ENCODE peak calls at places on chromosomes 4 and X, in eight cellular contexts. One of them, this sample, is unnamed.
A peak's percentile ranks its signal among the peaks of the same experiment; 100 is the strongest.

GRCh38 chrX:135185795-135186443 is 14.7 kb upstream of the CT55 start:
- DNase-seq in small intestine: peak; percentile 44
- DNase-seq in midbrain: peak; percentile 24
- DNase-seq in stimulated activated naive B cell treated with anti-CD40 and anti-IgM and Interleukin-4, amounts not matched to agents 10 μg/mL and 1 μg/mL and 100 μg/mL, for 72 hours: peak; percentile 16
- DNase-seq in activated CD4-positive, alpha-beta T cell treated with anti-CD3 and anti-CD28 coated beads, Interleukin-2, amount 10 ng/mL, durations not matched to agents 7 days and 5 days: peak; percentile 13
- DNase-seq in activated CD8-positive, alpha-beta memory T cell treated with anti-CD3 and anti-CD28 coated beads for 48 hours: no peak
- DNase-seq in WERI-Rb-1: peak; percentile 31
- DNase-seq in psoas muscle: no peak
- DNase-seq in this sample: peak; percentile 4

GRCh38 chrX:40573763-40574162 is 7.0 kb upstream of the ATP6AP2 start:
- DNase-seq in midbrain: no peak
- DNase-seq in small intestine: peak; percentile 7
- DNase-seq in activated CD8-positive, alpha-beta memory T cell treated with anti-CD3 and anti-CD28 coated beads for 48 hours: no peak
- DNase-seq in stimulated activated naive B cell treated with anti-CD40 and anti-IgM and Interleukin-4, amounts not matched to agents 10 μg/mL and 1 μg/mL and 100 μg/mL, for 72 hours: no peak
- DNase-seq in psoas muscle: no peak
- DNase-seq in WERI-Rb-1: peak; percentile 44
- DNase-seq in activated CD4-positive, alpha-beta T cell treated with anti-CD3 and anti-CD28 coated beads, Interleukin-2, amount 10 ng/mL, durations not matched to agents 7 days and 5 days: peak; percentile 29
- DNase-seq in this sample: no peak

GRCh38 chr4:25767877-25768475 is 94.8 kb downstream of the SEL1L3 start:
- DNase-seq in stimulated activated naive B cell treated with anti-CD40 and anti-IgM and Interleukin-4, amounts not matched to agents 10 μg/mL and 1 μg/mL and 100 μg/mL, for 72 hours: no peak
- DNase-seq in activated CD4-positive, alpha-beta T cell treated with anti-CD3 and anti-CD28 coated beads, Interleukin-2, amount 10 ng/mL, durations not matched to agents 7 days and 5 days: peak; percentile 44
- DNase-seq in small intestine: peak; percentile 79
- DNase-seq in activated CD8-positive, alpha-beta memory T cell treated with anti-CD3 and anti-CD28 coated beads for 48 hours: no peak
- DNase-seq in psoas muscle: no peak
- DNase-seq in midbrain: peak; percentile 74
- DNase-seq in WERI-Rb-1: peak; percentile 77
- DNase-seq in this sample: no peak

GRCh38 chr4:184282251-184282713 is 64.6 kb upstream of the ENPP6 start:
- DNase-seq in activated CD8-positive, alpha-beta memory T cell treated with anti-CD3 and anti-CD28 coated beads for 48 hours: no peak
- DNase-seq in small intestine: peak; percentile 71
- DNase-seq in activated CD4-positive, alpha-beta T cell treated with anti-CD3 and anti-CD28 coated beads, Interleukin-2, amount 10 ng/mL, durations not matched to agents 7 days and 5 days: peak; percentile 53
- DNase-seq in psoas muscle: no peak
- DNase-seq in WERI-Rb-1: no peak
- DNase-seq in midbrain: peak; percentile 11
- DNase-seq in stimulated activated naive B cell treated with anti-CD40 and anti-IgM and Interleukin-4, amounts not matched to agents 10 μg/mL and 1 μg/mL and 100 μg/mL, for 72 hours: peak; percentile 60
- DNase-seq in this sample: no peak

GRCh38 chr4:52861879-52862604 is at the start of gene RASL11B:
- DNase-seq in activated CD8-positive, alpha-beta memory T cell treated with anti-CD3 and anti-CD28 coated beads for 48 hours: peak; percentile 61
- DNase-seq in psoas muscle: peak; percentile 89
- DNase-seq in small intestine: peak; percentile 74
- DNase-seq in WERI-Rb-1: peak; percentile 68
- DNase-seq in stimulated activated naive B cell treated with anti-CD40 and anti-IgM and Interleukin-4, amounts not matched to agents 10 μg/mL and 1 μg/mL and 100 μg/mL, for 72 hours: peak; percentile 73
- DNase-seq in activated CD4-positive, alpha-beta T cell treated with anti-CD3 and anti-CD28 coated beads, Interleukin-2, amount 10 ng/mL, durations not matched to agents 7 days and 5 days: peak; percentile 82
- DNase-seq in midbrain: peak; percentile 82
- DNase-seq in this sample: no peak

GRCh38 chr4:131348258-131348657 is 1800.8 kb upstream of the PCDH10 start:
- DNase-seq in stimulated activated naive B cell treated with anti-CD40 and anti-IgM and Interleukin-4, amounts not matched to agents 10 μg/mL and 1 μg/mL and 100 μg/mL, for 72 hours: no peak
- DNase-seq in psoas muscle: no peak
- DNase-seq in WERI-Rb-1: no peak
- DNase-seq in midbrain: no peak
- DNase-seq in small intestine: no peak
- DNase-seq in activated CD8-positive, alpha-beta memory T cell treated with anti-CD3 and anti-CD28 coated beads for 48 hours: no peak
- DNase-seq in activated CD4-positive, alpha-beta T cell treated with anti-CD3 and anti-CD28 coated beads, Interleukin-2, amount 10 ng/mL, durations not matched to agents 7 days and 5 days: no peak
- DNase-seq in this sample: no peak

GRCh38 chrX:15960237-15960636 is 105.6 kb upstream of the AP1S2 start:
- DNase-seq in small intestine: no peak
- DNase-seq in activated CD8-positive, alpha-beta memory T cell treated with anti-CD3 and anti-CD28 coated beads for 48 hours: no peak
- DNase-seq in activated CD4-positive, alpha-beta T cell treated with anti-CD3 and anti-CD28 coated beads, Interleukin-2, amount 10 ng/mL, durations not matched to agents 7 days and 5 days: no peak
- DNase-seq in stimulated activated naive B cell treated with anti-CD40 and anti-IgM and Interleukin-4, amounts not matched to agents 10 μg/mL and 1 μg/mL and 100 μg/mL, for 72 hours: no peak
- DNase-seq in WERI-Rb-1: no peak
- DNase-seq in psoas muscle: no peak
- DNase-seq in midbrain: no peak
- DNase-seq in this sample: no peak

GRCh38 chr4:128590034-128590740 is 219.3 kb upstream of the JADE1 start:
- DNase-seq in activated CD8-positive, alpha-beta memory T cell treated with anti-CD3 and anti-CD28 coated beads for 48 hours: no peak
- DNase-seq in midbrain: no peak
- DNase-seq in small intestine: no peak
- DNase-seq in stimulated activated naive B cell treated with anti-CD40 and anti-IgM and Interleukin-4, amounts not matched to agents 10 μg/mL and 1 μg/mL and 100 μg/mL, for 72 hours: no peak
- DNase-seq in activated CD4-positive, alpha-beta T cell treated with anti-CD3 and anti-CD28 coated beads, Interleukin-2, amount 10 ng/mL, durations not matched to agents 7 days and 5 days: no peak
- DNase-seq in psoas muscle: no peak
- DNase-seq in WERI-Rb-1: peak; percentile 25
- DNase-seq in this sample: no peak

GRCh38 chr4:88706574-88706973 is 8.9 kb upstream of the NAP1L5 start:
- DNase-seq in activated CD4-positive, alpha-beta T cell treated with anti-CD3 and anti-CD28 coated beads, Interleukin-2, amount 10 ng/mL, durations not matched to agents 7 days and 5 days: no peak
- DNase-seq in activated CD8-positive, alpha-beta memory T cell treated with anti-CD3 and anti-CD28 coated beads for 48 hours: no peak
- DNase-seq in small intestine: peak; percentile 15
- DNase-seq in psoas muscle: peak; percentile 72
- DNase-seq in stimulated activated naive B cell treated with anti-CD40 and anti-IgM and Interleukin-4, amounts not matched to agents 10 μg/mL and 1 μg/mL and 100 μg/mL, for 72 hours: no peak
- DNase-seq in midbrain: peak; percentile 57
- DNase-seq in WERI-Rb-1: peak; percentile 52
- DNase-seq in this sample: no peak

GRCh38 chrX:102988517-102988916 is 51.4 kb downstream of the RAB40AL start:
- DNase-seq in midbrain: no peak
- DNase-seq in activated CD8-positive, alpha-beta memory T cell treated with anti-CD3 and anti-CD28 coated beads for 48 hours: no peak
- DNase-seq in activated CD4-positive, alpha-beta T cell treated with anti-CD3 and anti-CD28 coated beads, Interleukin-2, amount 10 ng/mL, durations not matched to agents 7 days and 5 days: no peak
- DNase-seq in WERI-Rb-1: no peak
- DNase-seq in psoas muscle: no peak
- DNase-seq in small intestine: no peak
- DNase-seq in stimulated activated naive B cell treated with anti-CD40 and anti-IgM and Interleukin-4, amounts not matched to agents 10 μg/mL and 1 μg/mL and 100 μg/mL, for 72 hours: no peak
- DNase-seq in this sample: no peak

GRCh38 chrX:107000013-107000515 is at the start of gene MORC4:
- DNase-seq in small intestine: peak; percentile 84
- DNase-seq in activated CD8-positive, alpha-beta memory T cell treated with anti-CD3 and anti-CD28 coated beads for 48 hours: no peak
- DNase-seq in midbrain: peak; percentile 64
- DNase-seq in psoas muscle: peak; percentile 85
- DNase-seq in activated CD4-positive, alpha-beta T cell treated with anti-CD3 and anti-CD28 coated beads, Interleukin-2, amount 10 ng/mL, durations not matched to agents 7 days and 5 days: peak; percentile 53
- DNase-seq in stimulated activated naive B cell treated with anti-CD40 and anti-IgM and Interleukin-4, amounts not matched to agents 10 μg/mL and 1 μg/mL and 100 μg/mL, for 72 hours: peak; percentile 50
- DNase-seq in WERI-Rb-1: peak; percentile 88
- DNase-seq in this sample: peak; percentile 12

GRCh38 chrX:55142206-55142918 is 53.5 kb downstream of the PAGE2 start:
- DNase-seq in small intestine: peak; percentile 58
- DNase-seq in midbrain: no peak
- DNase-seq in activated CD8-positive, alpha-beta memory T cell treated with anti-CD3 and anti-CD28 coated beads for 48 hours: no peak
- DNase-seq in WERI-Rb-1: no peak
- DNase-seq in stimulated activated naive B cell treated with anti-CD40 and anti-IgM and Interleukin-4, amounts not matched to agents 10 μg/mL and 1 μg/mL and 100 μg/mL, for 72 hours: no peak
- DNase-seq in activated CD4-positive, alpha-beta T cell treated with anti-CD3 and anti-CD28 coated beads, Interleukin-2, amount 10 ng/mL, durations not matched to agents 7 days and 5 days: no peak
- DNase-seq in psoas muscle: no peak
- DNase-seq in this sample: no peak

GRCh38 chr4:65535128-65535527 is 135.2 kb downstream of the EPHA5 start:
- DNase-seq in midbrain: no peak
- DNase-seq in activated CD4-positive, alpha-beta T cell treated with anti-CD3 and anti-CD28 coated beads, Interleukin-2, amount 10 ng/mL, durations not matched to agents 7 days and 5 days: no peak
- DNase-seq in activated CD8-positive, alpha-beta memory T cell treated with anti-CD3 and anti-CD28 coated beads for 48 hours: no peak
- DNase-seq in psoas muscle: no peak
- DNase-seq in small intestine: no peak
- DNase-seq in WERI-Rb-1: no peak
- DNase-seq in stimulated activated naive B cell treated with anti-CD40 and anti-IgM and Interleukin-4, amounts not matched to agents 10 μg/mL and 1 μg/mL and 100 μg/mL, for 72 hours: no peak
- DNase-seq in this sample: no peak

GRCh38 chrX:110218591-110218990 is 99.3 kb downstream of the AMMECR1 start:
- DNase-seq in activated CD4-positive, alpha-beta T cell treated with anti-CD3 and anti-CD28 coated beads, Interleukin-2, amount 10 ng/mL, durations not matched to agents 7 days and 5 days: no peak
- DNase-seq in stimulated activated naive B cell treated with anti-CD40 and anti-IgM and Interleukin-4, amounts not matched to agents 10 μg/mL and 1 μg/mL and 100 μg/mL, for 72 hours: no peak
- DNase-seq in midbrain: no peak
- DNase-seq in psoas muscle: no peak
- DNase-seq in small intestine: no peak
- DNase-seq in activated CD8-positive, alpha-beta memory T cell treated with anti-CD3 and anti-CD28 coated beads for 48 hours: no peak
- DNase-seq in WERI-Rb-1: no peak
- DNase-seq in this sample: no peak

GRCh38 chrX:42219231-42219630 is 295.9 kb upstream of the CASK start:
- DNase-seq in small intestine: no peak
- DNase-seq in psoas muscle: no peak
- DNase-seq in activated CD8-positive, alpha-beta memory T cell treated with anti-CD3 and anti-CD28 coated beads for 48 hours: no peak
- DNase-seq in activated CD4-positive, alpha-beta T cell treated with anti-CD3 and anti-CD28 coated beads, Interleukin-2, amount 10 ng/mL, durations not matched to agents 7 days and 5 days: no peak
- DNase-seq in WERI-Rb-1: no peak
- DNase-seq in stimulated activated naive B cell treated with anti-CD40 and anti-IgM and Interleukin-4, amounts not matched to agents 10 μg/mL and 1 μg/mL and 100 μg/mL, for 72 hours: no peak
- DNase-seq in midbrain: no peak
- DNase-seq in this sample: no peak

GRCh38 chrX:7996414-7996813 is 69.2 kb upstream of the PNPLA4 start:
- DNase-seq in WERI-Rb-1: peak; percentile 34
- DNase-seq in psoas muscle: no peak
- DNase-seq in midbrain: peak; percentile 20
- DNase-seq in stimulated activated naive B cell treated with anti-CD40 and anti-IgM and Interleukin-4, amounts not matched to agents 10 μg/mL and 1 μg/mL and 100 μg/mL, for 72 hours: no peak
- DNase-seq in activated CD4-positive, alpha-beta T cell treated with anti-CD3 and anti-CD28 coated beads, Interleukin-2, amount 10 ng/mL, durations not matched to agents 7 days and 5 days: peak; percentile 12
- DNase-seq in activated CD8-positive, alpha-beta memory T cell treated with anti-CD3 and anti-CD28 coated beads for 48 hours: no peak
- DNase-seq in small intestine: peak; percentile 31
- DNase-seq in this sample: no peak

GRCh38 chr4:186169333-186169941 is 21.9 kb upstream of the CYP4V2 start:
- DNase-seq in small intestine: no peak
- DNase-seq in WERI-Rb-1: no peak
- DNase-seq in activated CD4-positive, alpha-beta T cell treated with anti-CD3 and anti-CD28 coated beads, Interleukin-2, amount 10 ng/mL, durations not matched to agents 7 days and 5 days: no peak
- DNase-seq in stimulated activated naive B cell treated with anti-CD40 and anti-IgM and Interleukin-4, amounts not matched to agents 10 μg/mL and 1 μg/mL and 100 μg/mL, for 72 hours: no peak
- DNase-seq in midbrain: no peak
- DNase-seq in psoas muscle: no peak
- DNase-seq in activated CD8-positive, alpha-beta memory T cell treated with anti-CD3 and anti-CD28 coated beads for 48 hours: no peak
- DNase-seq in this sample: no peak

GRCh38 chrX:23202316-23202715 is 132.3 kb upstream of the PTCHD1 start:
- DNase-seq in midbrain: no peak
- DNase-seq in WERI-Rb-1: no peak
- DNase-seq in psoas muscle: no peak
- DNase-seq in stimulated activated naive B cell treated with anti-CD40 and anti-IgM and Interleukin-4, amounts not matched to agents 10 μg/mL and 1 μg/mL and 100 μg/mL, for 72 hours: no peak
- DNase-seq in small intestine: no peak
- DNase-seq in activated CD8-positive, alpha-beta memory T cell treated with anti-CD3 and anti-CD28 coated beads for 48 hours: no peak
- DNase-seq in activated CD4-positive, alpha-beta T cell treated with anti-CD3 and anti-CD28 coated beads, Interleukin-2, amount 10 ng/mL, durations not matched to agents 7 days and 5 days: no peak
- DNase-seq in this sample: no peak

GRCh38 chr4:152454398-152455011 is 81.4 kb downstream of the FBXW7 start:
- DNase-seq in activated CD4-positive, alpha-beta T cell treated with anti-CD3 and anti-CD28 coated beads, Interleukin-2, amount 10 ng/mL, durations not matched to agents 7 days and 5 days: no peak
- DNase-seq in activated CD8-positive, alpha-beta memory T cell treated with anti-CD3 and anti-CD28 coated beads for 48 hours: no peak
- DNase-seq in midbrain: peak; percentile 13
- DNase-seq in WERI-Rb-1: no peak
- DNase-seq in stimulated activated naive B cell treated with anti-CD40 and anti-IgM and Interleukin-4, amounts not matched to agents 10 μg/mL and 1 μg/mL and 100 μg/mL, for 72 hours: no peak
- DNase-seq in small intestine: no peak
- DNase-seq in psoas muscle: no peak
- DNase-seq in this sample: no peak

GRCh38 chr4:39085891-39086290 is 23.9 kb downstream of the KLHL5 start:
- DNase-seq in small intestine: no peak
- DNase-seq in WERI-Rb-1: no peak
- DNase-seq in psoas muscle: no peak
- DNase-seq in activated CD8-positive, alpha-beta memory T cell treated with anti-CD3 and anti-CD28 coated beads for 48 hours: no peak
- DNase-seq in stimulated activated naive B cell treated with anti-CD40 and anti-IgM and Interleukin-4, amounts not matched to agents 10 μg/mL and 1 μg/mL and 100 μg/mL, for 72 hours: no peak
- DNase-seq in midbrain: no peak
- DNase-seq in activated CD4-positive, alpha-beta T cell treated with anti-CD3 and anti-CD28 coated beads, Interleukin-2, amount 10 ng/mL, durations not matched to agents 7 days and 5 days: no peak
- DNase-seq in this sample: no peak

GRCh38 chrX:3154386-3154991 is 113.2 kb downstream of the ARSF start:
- DNase-seq in small intestine: no peak
- DNase-seq in WERI-Rb-1: no peak
- DNase-seq in psoas muscle: no peak
- DNase-seq in midbrain: no peak
- DNase-seq in stimulated activated naive B cell treated with anti-CD40 and anti-IgM and Interleukin-4, amounts not matched to agents 10 μg/mL and 1 μg/mL and 100 μg/mL, for 72 hours: no peak
- DNase-seq in activated CD8-positive, alpha-beta memory T cell treated with anti-CD3 and anti-CD28 coated beads for 48 hours: no peak
- DNase-seq in activated CD4-positive, alpha-beta T cell treated with anti-CD3 and anti-CD28 coated beads, Interleukin-2, amount 10 ng/mL, durations not matched to agents 7 days and 5 days: no peak
- DNase-seq in this sample: no peak

GRCh38 chr4:100290585-100290984 is 100.3 kb upstream of the DDIT4L start:
- DNase-seq in small intestine: no peak
- DNase-seq in psoas muscle: no peak
- DNase-seq in activated CD8-positive, alpha-beta memory T cell treated with anti-CD3 and anti-CD28 coated beads for 48 hours: no peak
- DNase-seq in activated CD4-positive, alpha-beta T cell treated with anti-CD3 and anti-CD28 coated beads, Interleukin-2, amount 10 ng/mL, durations not matched to agents 7 days and 5 days: no peak
- DNase-seq in stimulated activated naive B cell treated with anti-CD40 and anti-IgM and Interleukin-4, amounts not matched to agents 10 μg/mL and 1 μg/mL and 100 μg/mL, for 72 hours: no peak
- DNase-seq in WERI-Rb-1: no peak
- DNase-seq in midbrain: no peak
- DNase-seq in this sample: no peak

GRCh38 chr4:140071806-140072205 is 82.2 kb downstream of the MAML3 start:
- DNase-seq in WERI-Rb-1: peak; percentile 25
- DNase-seq in activated CD4-positive, alpha-beta T cell treated with anti-CD3 and anti-CD28 coated beads, Interleukin-2, amount 10 ng/mL, durations not matched to agents 7 days and 5 days: peak; percentile 79
- DNase-seq in midbrain: no peak
- DNase-seq in activated CD8-positive, alpha-beta memory T cell treated with anti-CD3 and anti-CD28 coated beads for 48 hours: no peak
- DNase-seq in psoas muscle: no peak
- DNase-seq in stimulated activated naive B cell treated with anti-CD40 and anti-IgM and Interleukin-4, amounts not matched to agents 10 μg/mL and 1 μg/mL and 100 μg/mL, for 72 hours: peak; percentile 58
- DNase-seq in small intestine: peak; percentile 50
- DNase-seq in this sample: peak; percentile 89

GRCh38 chrX:152313529-152314302 is 137.4 kb downstream of the GABRA3 start:
- DNase-seq in stimulated activated naive B cell treated with anti-CD40 and anti-IgM and Interleukin-4, amounts not matched to agents 10 μg/mL and 1 μg/mL and 100 μg/mL, for 72 hours: no peak
- DNase-seq in psoas muscle: no peak
- DNase-seq in activated CD8-positive, alpha-beta memory T cell treated with anti-CD3 and anti-CD28 coated beads for 48 hours: no peak
- DNase-seq in WERI-Rb-1: no peak
- DNase-seq in midbrain: no peak
- DNase-seq in activated CD4-positive, alpha-beta T cell treated with anti-CD3 and anti-CD28 coated beads, Interleukin-2, amount 10 ng/mL, durations not matched to agents 7 days and 5 days: no peak
- DNase-seq in small intestine: no peak
- DNase-seq in this sample: no peak

GRCh38 chr4:2871466-2871865 is 27.8 kb downstream of the ADD1 start:
- DNase-seq in small intestine: no peak
- DNase-seq in psoas muscle: no peak
- DNase-seq in stimulated activated naive B cell treated with anti-CD40 and anti-IgM and Interleukin-4, amounts not matched to agents 10 μg/mL and 1 μg/mL and 100 μg/mL, for 72 hours: no peak
- DNase-seq in activated CD4-positive, alpha-beta T cell treated with anti-CD3 and anti-CD28 coated beads, Interleukin-2, amount 10 ng/mL, durations not matched to agents 7 days and 5 days: no peak
- DNase-seq in WERI-Rb-1: no peak
- DNase-seq in midbrain: no peak
- DNase-seq in activated CD8-positive, alpha-beta memory T cell treated with anti-CD3 and anti-CD28 coated beads for 48 hours: no peak
- DNase-seq in this sample: no peak

GRCh38 chr4:17283251-17283650 is 228.6 kb downstream of the QDPR start:
- DNase-seq in activated CD4-positive, alpha-beta T cell treated with anti-CD3 and anti-CD28 coated beads, Interleukin-2, amount 10 ng/mL, durations not matched to agents 7 days and 5 days: no peak
- DNase-seq in activated CD8-positive, alpha-beta memory T cell treated with anti-CD3 and anti-CD28 coated beads for 48 hours: no peak
- DNase-seq in WERI-Rb-1: no peak
- DNase-seq in stimulated activated naive B cell treated with anti-CD40 and anti-IgM and Interleukin-4, amounts not matched to agents 10 μg/mL and 1 μg/mL and 100 μg/mL, for 72 hours: no peak
- DNase-seq in small intestine: no peak
- DNase-seq in psoas muscle: no peak
- DNase-seq in midbrain: no peak
- DNase-seq in this sample: no peak

GRCh38 chr4:19736968-19737756 is 514.5 kb upstream of the SLIT2 start:
- DNase-seq in WERI-Rb-1: no peak
- DNase-seq in psoas muscle: no peak
- DNase-seq in stimulated activated naive B cell treated with anti-CD40 and anti-IgM and Interleukin-4, amounts not matched to agents 10 μg/mL and 1 μg/mL and 100 μg/mL, for 72 hours: no peak
- DNase-seq in small intestine: no peak
- DNase-seq in activated CD4-positive, alpha-beta T cell treated with anti-CD3 and anti-CD28 coated beads, Interleukin-2, amount 10 ng/mL, durations not matched to agents 7 days and 5 days: no peak
- DNase-seq in activated CD8-positive, alpha-beta memory T cell treated with anti-CD3 and anti-CD28 coated beads for 48 hours: no peak
- DNase-seq in midbrain: no peak
- DNase-seq in this sample: no peak

GRCh38 chr4:33189169-33189568 is 2469.0 kb downstream of the PCDH7 start:
- DNase-seq in activated CD8-positive, alpha-beta memory T cell treated with anti-CD3 and anti-CD28 coated beads for 48 hours: no peak
- DNase-seq in stimulated activated naive B cell treated with anti-CD40 and anti-IgM and Interleukin-4, amounts not matched to agents 10 μg/mL and 1 μg/mL and 100 μg/mL, for 72 hours: no peak
- DNase-seq in small intestine: no peak
- DNase-seq in midbrain: no peak
- DNase-seq in psoas muscle: no peak
- DNase-seq in activated CD4-positive, alpha-beta T cell treated with anti-CD3 and anti-CD28 coated beads, Interleukin-2, amount 10 ng/mL, durations not matched to agents 7 days and 5 days: no peak
- DNase-seq in WERI-Rb-1: no peak
- DNase-seq in this sample: no peak

GRCh38 chr4:101229116-101229515 is 118.2 kb downstream of the PPP3CA start:
- DNase-seq in stimulated activated naive B cell treated with anti-CD40 and anti-IgM and Interleukin-4, amounts not matched to agents 10 μg/mL and 1 μg/mL and 100 μg/mL, for 72 hours: no peak
- DNase-seq in psoas muscle: no peak
- DNase-seq in small intestine: no peak
- DNase-seq in activated CD4-positive, alpha-beta T cell treated with anti-CD3 and anti-CD28 coated beads, Interleukin-2, amount 10 ng/mL, durations not matched to agents 7 days and 5 days: no peak
- DNase-seq in activated CD8-positive, alpha-beta memory T cell treated with anti-CD3 and anti-CD28 coated beads for 48 hours: no peak
- DNase-seq in midbrain: no peak
- DNase-seq in WERI-Rb-1: no peak
- DNase-seq in this sample: peak; percentile 44

GRCh38 chr4:77157859-77158486 is 966 bp downstream of the CCNG2 start:
- DNase-seq in WERI-Rb-1: peak; percentile 91
- DNase-seq in activated CD8-positive, alpha-beta memory T cell treated with anti-CD3 and anti-CD28 coated beads for 48 hours: peak; percentile 40
- DNase-seq in midbrain: peak; percentile 77
- DNase-seq in psoas muscle: peak; percentile 93
- DNase-seq in stimulated activated naive B cell treated with anti-CD40 and anti-IgM and Interleukin-4, amounts not matched to agents 10 μg/mL and 1 μg/mL and 100 μg/mL, for 72 hours: peak; percentile 80
- DNase-seq in small intestine: peak; percentile 67
- DNase-seq in activated CD4-positive, alpha-beta T cell treated with anti-CD3 and anti-CD28 coated beads, Interleukin-2, amount 10 ng/mL, durations not matched to agents 7 days and 5 days: peak; percentile 77
- DNase-seq in this sample: no peak

GRCh38 chrX:39670281-39670680 is 427.5 kb downstream of the BCOR start:
- DNase-seq in midbrain: no peak
- DNase-seq in activated CD8-positive, alpha-beta memory T cell treated with anti-CD3 and anti-CD28 coated beads for 48 hours: no peak
- DNase-seq in small intestine: no peak
- DNase-seq in WERI-Rb-1: no peak
- DNase-seq in activated CD4-positive, alpha-beta T cell treated with anti-CD3 and anti-CD28 coated beads, Interleukin-2, amount 10 ng/mL, durations not matched to agents 7 days and 5 days: no peak
- DNase-seq in psoas muscle: no peak
- DNase-seq in stimulated activated naive B cell treated with anti-CD40 and anti-IgM and Interleukin-4, amounts not matched to agents 10 μg/mL and 1 μg/mL and 100 μg/mL, for 72 hours: no peak
- DNase-seq in this sample: no peak

GRCh38 chr4:33255507-33255906 is 2535.3 kb downstream of the PCDH7 start:
- DNase-seq in psoas muscle: no peak
- DNase-seq in WERI-Rb-1: no peak
- DNase-seq in stimulated activated naive B cell treated with anti-CD40 and anti-IgM and Interleukin-4, amounts not matched to agents 10 μg/mL and 1 μg/mL and 100 μg/mL, for 72 hours: no peak
- DNase-seq in activated CD4-positive, alpha-beta T cell treated with anti-CD3 and anti-CD28 coated beads, Interleukin-2, amount 10 ng/mL, durations not matched to agents 7 days and 5 days: no peak
- DNase-seq in small intestine: no peak
- DNase-seq in midbrain: no peak
- DNase-seq in activated CD8-positive, alpha-beta memory T cell treated with anti-CD3 and anti-CD28 coated beads for 48 hours: no peak
- DNase-seq in this sample: no peak

This sample was measured in AG04449.